ENCODE peak calls at places on chromosome 6, in ten cellular contexts. Y is CD8-positive, alpha-beta T cell; D is tibial artery; G is glutamatergic neuron; Q is fibroblast of villous mesenchyme; H is esophagus squamous epithelium; N is uterus; T is astrocyte; V is heart left ventricle; S is CD4-positive, alpha-beta T cell. X is an unnamed sample.
A peak's percentile ranks its signal among the peaks of the same experiment; 100 is the strongest.

GRCh38 chr6:15080895-15081294 is 165.0 kb upstream of the JARID2 start:
- DNase-seq in G (no peak), Q (no peak), D (no peak), V (no peak), H (no peak), T (no peak), S (no peak), N (no peak), Y (no peak), X (no peak)

GRCh38 chr6:13139119-13139518 is 189.2 kb downstream of the TBC1D7 start:
- DNase-seq in H (no peak), Y (no peak), T (no peak), D (no peak), Q (no peak), G (no peak), S (no peak), N (no peak), V (no peak), X (no peak)

GRCh38 chr6:13487122-13488014 is at the start of gene GFOD1:
- DNase-seq in Y (peak; percentile 28), T (peak; percentile 74), Q (peak; percentile 86), N (peak; percentile 78), G (peak; percentile 91), V (peak; percentile 92), H (peak; percentile 53), S (peak; percentile 44), D (peak; percentile 94), X (peak; percentile 83)

GRCh38 chr6:93105017-93105416 is 314.3 kb downstream of the EPHA7 start:
- DNase-seq in G (no peak), Q (peak; percentile 87), H (no peak), S (no peak), Y (no peak), V (no peak), T (peak; percentile 63), N (no peak), D (no peak), X (no peak)

GRCh38 chr6:43709654-43710303 is 22.2 kb upstream of the MRPS18A start:
- DNase-seq in S (no peak), N (no peak), H (no peak), T (no peak), Y (no peak), Q (peak; percentile 77), V (no peak), D (no peak), G (no peak), X (no peak)

GRCh38 chr6:163996491-163996890 is 582.0 kb downstream of the QKI start:
- DNase-seq in N (no peak), S (no peak), Y (no peak), H (no peak), G (no peak), D (no peak), T (no peak), V (no peak), Q (no peak), X (no peak)

GRCh38 chr6:13400772-13401171 is 72.4 kb upstream of the TBC1D7 start:
- DNase-seq in Q (no peak), T (no peak), S (no peak), H (no peak), D (no peak), N (no peak), V (no peak), Y (no peak), G (no peak), X (no peak)

GRCh38 chr6:25165181-25165580 is 114.0 kb upstream of the CARMIL1 start:
- DNase-seq in T (no peak), V (no peak), Y (no peak), H (no peak), N (no peak), D (no peak), S (no peak), Q (no peak), G (no peak), X (no peak)

GRCh38 chr6:12804967-12805645 is 88.5 kb downstream of the PHACTR1 start:
- DNase-seq in G (no peak), Y (no peak), V (no peak), D (no peak), Q (no peak), T (peak; percentile 84), H (no peak), N (no peak), S (no peak), X (no peak)

GRCh38 chr6:144217264-144217663 is 66.9 kb downstream of the STX11 start:
- DNase-seq in Y (no peak), G (no peak), V (no peak), D (no peak), H (no peak), N (no peak), S (no peak), Q (peak; percentile 30), T (no peak), X (no peak)

GRCh38 chr6:43842231-43842794 is 72.3 kb downstream of the VEGFA start:
- DNase-seq in V (no peak), D (no peak), T (peak; percentile 81), G (no peak), Y (no peak), Q (no peak), N (no peak), H (no peak), S (no peak), X (no peak)

GRCh38 chr6:82072771-82073170 is 174.8 kb downstream of the IBTK start:
- DNase-seq in Q (peak; percentile 12), H (no peak), D (no peak), V (no peak), N (no peak), G (no peak), S (no peak), Y (no peak), T (peak; percentile 82), X (no peak)

GRCh38 chr6:82239597-82239996 is 7.9 kb downstream of the IBTK start:
- DNase-seq in S (no peak), D (no peak), N (no peak), G (no peak), H (no peak), Q (no peak), V (no peak), T (no peak), Y (no peak), X (no peak)

GRCh38 chr6:119444642-119445557 is 95.3 kb upstream of the MAN1A1 start:
- DNase-seq in D (no peak), H (no peak), T (peak; percentile 19), Q (no peak), Y (no peak), V (no peak), S (no peak), G (no peak), N (no peak), X (no peak)

GRCh38 chr6:168133186-168133585 is 54.2 kb upstream of the FRMD1 start:
- DNase-seq in V (peak; percentile 61), Y (no peak), N (no peak), D (no peak), T (peak; percentile 52), Q (peak; percentile 64), H (no peak), S (no peak), G (no peak), X (no peak)
- TF ChIP-seq CTCF in V (no peak), Y (no peak), N (no peak), D (peak; percentile 7), T (no peak), Q (no peak), H (no peak), S (no peak), G (no peak), X (no peak)

GRCh38 chr6:78302411-78302810 is 564.9 kb upstream of the IRAK1BP1 start:
- DNase-seq in Q (no peak), S (no peak), H (no peak), G (no peak), N (no peak), V (no peak), D (no peak), T (no peak), Y (no peak), X (no peak)

GRCh38 chr6:78308025-78308424 is 559.3 kb upstream of the IRAK1BP1 start:
- DNase-seq in H (no peak), Q (peak; percentile 7), N (no peak), D (no peak), T (no peak), Y (no peak), S (no peak), G (no peak), V (no peak), X (no peak)
- TF ChIP-seq CTCF in H (no peak), Q (peak; percentile 28), N (no peak), D (no peak), T (no peak), Y (no peak), S (no peak), G (peak; percentile 39), V (no peak), X (no peak)

GRCh38 chr6:157014871-157015270 is 237.7 kb downstream of the ARID1B start:
- DNase-seq in S (no peak), Y (no peak), Q (no peak), D (no peak), V (no peak), T (no peak), N (no peak), H (no peak), G (no peak), X (no peak)

GRCh38 chr6:157008568-157008967 is 231.4 kb downstream of the ARID1B start:
- DNase-seq in V (no peak), T (no peak), Y (no peak), S (no peak), H (no peak), Q (no peak), N (no peak), D (no peak), G (no peak), X (no peak)

GRCh38 chr6:157013649-157014365 is 236.6 kb downstream of the ARID1B start:
- DNase-seq in T (peak; percentile 62), H (no peak), Q (no peak), Y (no peak), G (no peak), N (no peak), S (no peak), V (no peak), D (no peak), X (no peak)

GRCh38 chr6:157017022-157017421 is 239.8 kb downstream of the ARID1B start:
- DNase-seq in Q (no peak), G (no peak), D (no peak), H (no peak), T (no peak), Y (no peak), S (no peak), N (no peak), V (no peak), X (no peak)

GRCh38 chr6:157012355-157012754 is 235.2 kb downstream of the ARID1B start:
- DNase-seq in Y (no peak), G (no peak), Q (no peak), D (no peak), V (no peak), H (no peak), T (no peak), N (no peak), S (no peak), X (no peak)
- TF ChIP-seq CTCF in Y (no peak), G (no peak), Q (no peak), D (no peak), V (no peak), H (no peak), T (no peak), N (no peak), S (no peak), X (no peak)

DNA sequence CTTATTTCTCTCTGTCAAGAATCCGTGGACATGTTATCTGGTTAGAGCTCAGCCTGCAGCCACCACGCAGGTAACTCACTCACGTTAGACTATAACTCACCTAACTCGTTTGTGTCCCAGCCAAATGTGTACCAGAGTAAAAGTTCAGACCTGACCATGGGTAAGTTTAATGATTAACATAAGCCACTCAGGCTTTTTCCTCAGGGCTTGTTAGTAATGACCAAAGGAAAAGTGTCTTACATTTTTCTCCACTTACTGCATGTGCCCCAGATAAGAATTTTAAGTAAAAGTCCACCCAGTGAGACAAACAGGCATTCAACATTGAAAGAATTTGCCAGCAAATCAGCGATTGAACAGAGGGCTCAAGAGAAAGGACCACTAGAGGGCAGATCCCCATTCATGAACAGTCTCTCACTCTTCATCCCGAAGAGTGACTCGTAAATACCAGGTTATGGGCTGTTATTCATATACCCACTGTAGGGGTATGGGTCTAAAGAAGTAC is at the start of gene PKHD1:
- DNase-seq in H (no peak), G (no peak), Y (no peak), S (no peak), N (no peak), D (no peak), V (no peak), Q (peak; percentile 7), T (no peak), X (no peak)
- TF ChIP-seq CTCF in H (peak; percentile 24), G (peak; percentile 46), Y (no peak), S (peak; percentile 25), N (no peak), D (no peak), V (peak; percentile 16), Q (peak; percentile 40), T (no peak), X (no peak)

X was measured in gastrocnemius medialis.